ENCODE peak calls at places on chromosomes 12 and 14, in nine cellular contexts. A is SW 1271; L is stimulated activated CD4-positive, alpha-beta T cell treated with anti-CD3 and anti-CD28 coated beads, Interleukin-1b, Interleukin-23, amount 100 ng/mL, for 24 hours; B is RPMI7951; C is tibial nerve; H is Ammon's horn; Y is BJ; X is C1 segment of cervical spinal cord; I is activated CD4-positive, alpha-beta T cell treated with anti-CD3 and anti-CD28 coated beads, Interleukin-2, amount 10 ng/mL, durations not matched to agents 7 days and 5 days. Z is an unnamed sample.

GRCh38 chr12:39103552-39104165 is 198.3 kb upstream of the CPNE8 start:
- DNase-seq in A (peak), L (no peak), B (peak), C (peak), H (peak), Y (no peak), X (no peak), I (peak), Z (no peak)

GRCh38 chr14:91352696-91353692 is 64.6 kb downstream of the CCDC88C start:
- DNase-seq in A (no peak), L (no peak), B (no peak), C (no peak), H (no peak), Y (no peak), X (no peak), I (no peak), Z (no peak)

GRCh38 chr12:12759234-12759915 is 26.1 kb upstream of the APOLD1 start:
- DNase-seq in A (no peak), L (no peak), B (peak), C (no peak), H (no peak), Y (no peak), X (no peak), I (no peak), Z (no peak)

GRCh38 chr12:53781218-53781801 is 29.5 kb upstream of the CISTR start:
- DNase-seq in A (no peak), L (no peak), B (no peak), C (no peak), H (peak), Y (no peak), X (no peak), I (no peak), Z (no peak)

GRCh38 chr14:106666341-106666740 is 1140.0 kb downstream of the TMEM121 start:
- DNase-seq in A (no peak), L (no peak), B (no peak), C (no peak), H (no peak), Y (no peak), X (no peak), I (no peak), Z (no peak)

GRCh38 chr12:98211914-98212695 is 303.3 kb upstream of the TMPO start:
- DNase-seq in A (no peak), L (no peak), B (no peak), C (no peak), H (peak), Y (no peak), X (no peak), I (no peak), Z (no peak)

GRCh38 chr12:32502693-32503510 is 103.5 kb downstream of the FGD4 start:
- DNase-seq in A (no peak), L (no peak), B (peak), C (peak), H (peak), Y (peak), X (peak), I (no peak), Z (no peak)

GRCh38 chr12:49904601-49905000 is 901 bp upstream of the FAIM2 start:
- DNase-seq in A (no peak), L (no peak), B (no peak), C (no peak), H (peak), Y (no peak), X (no peak), I (no peak), Z (no peak)

GRCh38 chr12:45284096-45284901 is 68.4 kb downstream of the ANO6 start:
- DNase-seq in A (no peak), L (no peak), B (peak), C (no peak), H (no peak), Y (peak), X (no peak), I (no peak), Z (no peak)

GRCh38 chr12:70892593-70892992 is 27.9 kb downstream of the PTPRR start:
- DNase-seq in A (no peak), L (no peak), B (no peak), C (no peak), H (no peak), Y (no peak), X (no peak), I (no peak), Z (no peak)

GRCh38 chr14:100856056-100856950 is 30.4 kb downstream of the MEG3 start:
- DNase-seq in A (no peak), L (no peak), B (no peak), C (no peak), H (no peak), Y (no peak), X (no peak), I (no peak), Z (no peak)

GRCh38 chr12:53220857-53221202 is 11.2 kb downstream of the RARG start:
- DNase-seq in A (peak), L (peak), B (peak), C (peak), H (peak), Y (peak), X (peak), I (peak), Z (peak)

GRCh38 chr14:88199882-88200281 is 123.2 kb downstream of the KCNK10 start:
- DNase-seq in A (no peak), L (no peak), B (no peak), C (no peak), H (no peak), Y (no peak), X (no peak), I (no peak), Z (no peak)

GRCh38 chr12:66467932-66468331 is 165.6 kb downstream of the HELB start:
- DNase-seq in A (no peak), L (no peak), B (no peak), C (no peak), H (no peak), Y (no peak), X (no peak), I (no peak), Z (no peak)

GRCh38 chr12:47818382-47818700 is 1.4 kb downstream of the HDAC7 start:
- DNase-seq in A (no peak), L (no peak), B (no peak), C (no peak), H (no peak), Y (no peak), X (no peak), I (no peak), Z (no peak)

GRCh38 chr14:68109132-68109531 is 289.6 kb downstream of the RAD51B start:
- DNase-seq in A (no peak), L (no peak), B (no peak), C (no peak), H (no peak), Y (peak), X (no peak), I (no peak), Z (no peak)

GRCh38 chr12:9926876-9927275 is 5.3 kb downstream of the CLEC2A start:
- DNase-seq in A (no peak), L (no peak), B (no peak), C (no peak), H (no peak), Y (no peak), X (no peak), I (no peak), Z (no peak)

GRCh38 chr12:109836916-109837315 is 3.7 kb upstream of the TRPV4 start:
- DNase-seq in A (no peak), L (no peak), B (no peak), C (no peak), H (no peak), Y (no peak), X (no peak), I (no peak), Z (no peak)